ENCODE peak calls at places on chromosomes 2 and 18, in four cellular contexts. M is mucosa of descending colon; D is CD8-positive, alpha-beta memory T cell; A is Panc1. Q is an unnamed sample.
A peak's percentile ranks its signal among the peaks of the same experiment; 100 is the strongest.

GRCh38 chr2:142933916-142934315 is 56.5 kb downstream of the KYNU start:
- DNase-seq in M (no peak), D (no peak), A (no peak), Q (no peak)

GRCh38 chr2:113305146-113305545 is 26.4 kb upstream of the PAX8 start:
- DNase-seq in M (no peak), D (no peak), A (no peak), Q (no peak)

GRCh38 chr2:10080536-10081304 is 509 bp upstream of the CYS1 start:
- DNase-seq in M (no peak), D (peak; percentile 14), A (no peak), Q (no peak)

GRCh38 chr2:156753766-156754165 is 317.6 kb downstream of the GPD2 start:
- DNase-seq in M (no peak), D (no peak), A (no peak), Q (no peak)

GRCh38 chr2:119425620-119426395 is 5.8 kb upstream of the TMEM37 start:
- DNase-seq in M (peak; percentile 75), D (no peak), A (no peak), Q (no peak)

GRCh38 chr2:12665334-12665733 is 51.4 kb upstream of the TRIB2 start:
- DNase-seq in M (no peak), D (no peak), A (no peak), Q (no peak)

GRCh38 chr18:59143441-59143840 is 3.8 kb downstream of the SEC11C start:
- DNase-seq in M (no peak), D (no peak), A (no peak), Q (no peak)

GRCh38 chr2:231682546-231683291 is 25.6 kb upstream of the PTMA start:
- DNase-seq in M (peak; percentile 37), D (no peak), A (no peak), Q (no peak)

GRCh38 chr2:23579674-23580073 is 194.7 kb downstream of the KLHL29 start:
- DNase-seq in M (no peak), D (no peak), A (no peak), Q (no peak)

GRCh38 chr2:239366740-239367139 is 34.1 kb downstream of the HDAC4 start:
- DNase-seq in M (no peak), D (no peak), A (no peak), Q (no peak)

GRCh38 chr2:126635281-126635680 is 20.7 kb upstream of the GYPC start:
- DNase-seq in M (no peak), D (no peak), A (no peak), Q (no peak)

GRCh38 chr2:4140284-4140962 is 437.0 kb downstream of the DCDC2C start:
- DNase-seq in M (no peak), D (no peak), A (no peak), Q (no peak)

GRCh38 chr2:203799905-203800304 is 67.7 kb upstream of the CTLA4 start:
- DNase-seq in M (no peak), D (no peak), A (no peak), Q (no peak)

GRCh38 chr2:98026927-98027522 is 31.3 kb upstream of the TMEM131 start:
- DNase-seq in M (no peak), D (no peak), A (no peak), Q (no peak)

GRCh38 chr2:44801676-44802408 is 139.7 kb upstream of the SIX3 start:
- DNase-seq in M (no peak), D (no peak), A (no peak), Q (no peak)

GRCh38 chr2:25355270-25355669 is 13.5 kb upstream of the DNMT3A start:
- DNase-seq in M (no peak), D (no peak), A (no peak), Q (no peak)

GRCh38 chr2:166764216-166764615 is 124.1 kb upstream of the XIRP2 start:
- DNase-seq in M (no peak), D (no peak), A (no peak), Q (no peak)

GRCh38 chr2:29066989-29067605 is 7.2 kb downstream of the PCARE start:
- DNase-seq in M (no peak), D (no peak), A (no peak), Q (no peak)

GRCh38 chr2:47784349-47784851 is 1.5 kb downstream of the MSH6 start:
- DNase-seq in M (peak; percentile 44), D (no peak), A (no peak), Q (no peak)

GRCh38 chr18:75407468-75408437 is 19.8 kb downstream of the SMIM21 start:
- DNase-seq in M (no peak), D (no peak), A (no peak), Q (peak; percentile 29)

GRCh38 chr2:195406886-195407603 is 250.0 kb upstream of the SLC39A10 start:
- DNase-seq in M (no peak), D (no peak), A (no peak), Q (no peak)

GRCh38 chr18:74669136-74669798 is 71.6 kb downstream of the ZNF407 start:
- DNase-seq in M (no peak), D (no peak), A (no peak), Q (no peak)

GRCh38 chr2:234964631-234965461 is 13.0 kb downstream of the SH3BP4 start:
- DNase-seq in M (no peak), D (no peak), A (no peak), Q (no peak)

GRCh38 chr2:112583497-112584133 is 794 bp upstream of the CHCHD5 start:
- DNase-seq in M (no peak), D (no peak), A (peak; percentile 43), Q (no peak)

GRCh38 chr2:200509227-200509607 is 651 bp downstream of the KCTD18 start:
- DNase-seq in M (no peak), D (no peak), A (no peak), Q (no peak)

GRCh38 chr2:9071032-9071431 is 67.5 kb upstream of the MBOAT2 start:
- DNase-seq in M (no peak), D (no peak), A (peak; percentile 53), Q (no peak)

GRCh38 chr2:132496566-132496965 is 80.0 kb downstream of the GPR39 start:
- DNase-seq in M (no peak), D (no peak), A (no peak), Q (no peak)

GRCh38 chr2:175605989-175606841 is 395.9 kb downstream of the LNPK start:
- DNase-seq in M (no peak), D (no peak), A (no peak), Q (no peak)

GRCh38 chr2:166126014-166126639 is 1.7 kb downstream of the SCN1A start:
- DNase-seq in M (no peak), D (no peak), A (no peak), Q (no peak)

GRCh38 chr2:144444418-144444817 is 75.5 kb downstream of the ZEB2 start:
- DNase-seq in M (no peak), D (no peak), A (no peak), Q (no peak)

GRCh38 chr2:144099340-144099739 is 420.6 kb downstream of the ZEB2 start:
- DNase-seq in M (no peak), D (no peak), A (no peak), Q (no peak)

GRCh38 chr2:191864623-191865521 is 18.0 kb upstream of the CAVIN2 start:
- DNase-seq in M (no peak), D (no peak), A (no peak), Q (no peak)

DNA sequence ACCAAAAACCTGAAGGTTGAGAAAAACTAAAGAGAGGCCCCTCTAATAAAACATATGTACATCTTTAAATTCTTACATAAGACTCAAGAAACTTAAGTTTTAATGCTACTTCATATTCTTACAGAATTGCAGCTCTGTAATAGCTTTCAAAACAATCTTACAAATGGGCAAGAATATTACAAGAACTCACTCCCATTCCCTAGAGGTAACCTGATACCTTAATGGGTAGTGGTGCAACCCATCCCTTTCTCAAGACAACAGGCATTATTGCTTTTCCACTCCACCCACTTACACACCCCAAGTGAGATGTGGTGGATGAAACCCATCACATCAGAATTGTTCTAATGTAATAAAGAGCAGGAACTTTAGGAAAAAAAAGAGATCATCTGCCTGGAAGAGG is 103.7 kb downstream of the RBMS1 start:
- DNase-seq in M (no peak), D (no peak), A (no peak), Q (no peak)
- H3K4me1 ChIP-seq in M (peaks cover 6% of the 10 kb centered on the region), D (peaks cover 90% of the 10 kb centered on the region), A (peaks cover 4% of the 10 kb centered on the region), Q (peaks cover 3% of the 10 kb centered on the region)

GRCh38 chr2:128436498-128437180 is 118.0 kb upstream of the HS6ST1 start:
- DNase-seq in M (no peak), D (no peak), A (no peak), Q (no peak)
- H3K4me1 ChIP-seq in M (no peaks in the 10 kb centered on the region), D (no peaks in the 10 kb centered on the region), A (no peaks in the 10 kb centered on the region), Q (no peaks in the 10 kb centered on the region)

DNA sequence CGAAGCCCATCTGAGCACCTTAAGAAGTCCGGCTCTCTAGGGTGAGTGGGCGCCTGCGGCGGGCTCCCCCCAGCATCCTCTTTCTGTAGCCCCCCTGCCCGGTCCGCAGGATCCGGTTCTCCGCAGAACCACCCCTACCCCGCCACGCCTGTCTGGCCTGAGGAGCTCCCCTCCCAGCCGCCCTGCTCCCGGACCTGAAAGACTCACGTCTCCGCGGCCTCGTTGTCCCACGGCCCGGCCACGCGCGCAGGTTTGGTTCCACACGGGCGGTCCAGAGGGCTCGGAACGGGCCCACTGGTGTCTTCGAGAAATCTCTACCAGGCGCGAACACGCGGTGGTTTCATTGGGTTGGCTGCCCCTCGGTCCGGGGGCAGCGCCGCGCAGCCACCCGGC is 237 bp downstream of the SLC39A6 start:
- DNase-seq in M (no peak), D (no peak), A (no peak), Q (no peak)
- H3K4me1 ChIP-seq in M (peaks cover 16% of the 10 kb centered on the region), D (peaks cover 43% of the 10 kb centered on the region), A (peaks cover 5% of the 10 kb centered on the region), Q (peaks cover 2% of the 10 kb centered on the region)

GRCh38 chr18:36526611-36527010 is 229.1 kb downstream of the FHOD3 start:
- DNase-seq in M (no peak), D (no peak), A (no peak), Q (no peak)
- H3K4me1 ChIP-seq in M (no peaks in the 10 kb centered on the region), D (no peaks in the 10 kb centered on the region), A (peaks cover 3% of the 10 kb centered on the region), Q (peaks cover 4% of the 10 kb centered on the region)

GRCh38 chr18:40937386-40937785 is 1017.6 kb upstream of the PIK3C3 start:
- DNase-seq in M (no peak), D (no peak), A (no peak), Q (no peak)

GRCh38 chr18:40929389-40929788 is 1025.6 kb upstream of the PIK3C3 start:
- DNase-seq in M (no peak), D (no peak), A (no peak), Q (no peak)

GRCh38 chr18:40938615-40939014 is 1016.4 kb upstream of the PIK3C3 start:
- DNase-seq in M (no peak), D (no peak), A (no peak), Q (no peak)

GRCh38 chr18:40935423-40935822 is 1019.6 kb upstream of the PIK3C3 start:
- DNase-seq in M (no peak), D (no peak), A (no peak), Q (peak; percentile 20)

DNA sequence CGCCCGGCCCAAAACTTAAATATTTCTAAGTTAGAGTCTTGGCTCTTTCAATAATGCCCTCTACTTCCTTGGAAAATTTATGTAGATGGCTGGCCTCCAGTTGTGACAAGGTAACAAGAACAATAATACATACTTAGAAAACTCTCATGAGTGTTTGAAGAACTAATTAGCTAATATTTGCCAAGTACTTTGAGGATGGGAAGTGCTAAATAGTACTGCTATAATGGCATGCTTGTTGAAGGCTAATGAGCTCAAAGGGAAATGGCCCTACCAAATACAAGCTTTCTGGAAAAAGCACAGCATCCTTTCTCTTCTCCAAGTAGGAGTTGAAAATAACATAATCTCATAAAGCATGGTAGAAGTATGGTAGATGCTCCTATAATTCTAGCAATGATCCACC is 1022.2 kb upstream of the PIK3C3 start:
- DNase-seq in M (no peak), D (no peak), A (no peak), Q (no peak)
- H3K4me1 ChIP-seq in M (no peaks in the 10 kb centered on the region), D (no peaks in the 10 kb centered on the region), A (no peaks in the 10 kb centered on the region), Q (no peaks in the 10 kb centered on the region)

GRCh38 chr2:20419752-20420151 is 27.1 kb upstream of the RHOB start:
- DNase-seq in M (no peak), D (no peak), A (no peak), Q (no peak)
- H3K4me1 ChIP-seq in M (no peaks in the 10 kb centered on the region), D (peaks cover 12% of the 10 kb centered on the region), A (peaks cover 2% of the 10 kb centered on the region), Q (no peaks in the 10 kb centered on the region)